ENCODE peak calls at places on chromosomes 2 and 18, in nine cellular contexts. One of them, this sample, is unnamed.

GRCh38 chr2:240893363-240893828 is 2.6 kb downstream of the MAB21L4 start:
- DNase-seq in Calu3: peak; percentile 39
- DNase-seq in A549: no peak
- DNase-seq in CD4-positive, alpha-beta T cell: no peak
- DNase-seq in tibial artery: no peak
- DNase-seq in left ventricle myocardium inferior: no peak
- DNase-seq in endothelial cell: no peak
- DNase-seq in MM.1S: no peak
- DNase-seq in astrocyte of the spinal cord: no peak
- DNase-seq in this sample: peak; percentile 25

GRCh38 chr2:29220506-29221270 is 105.5 kb downstream of the CLIP4 start:
- DNase-seq in Calu3: no peak
- DNase-seq in A549: no peak
- DNase-seq in CD4-positive, alpha-beta T cell: no peak
- DNase-seq in tibial artery: no peak
- DNase-seq in left ventricle myocardium inferior: no peak
- DNase-seq in endothelial cell: no peak
- DNase-seq in MM.1S: no peak
- DNase-seq in astrocyte of the spinal cord: no peak
- DNase-seq in this sample: no peak

GRCh38 chr2:226079677-226080076 is 680.2 kb downstream of the NYAP2 start:
- DNase-seq in Calu3: no peak
- DNase-seq in A549: no peak
- DNase-seq in CD4-positive, alpha-beta T cell: no peak
- DNase-seq in tibial artery: no peak
- DNase-seq in left ventricle myocardium inferior: no peak
- DNase-seq in endothelial cell: no peak
- DNase-seq in MM.1S: peak; percentile 15
- DNase-seq in astrocyte of the spinal cord: peak; percentile 96
- DNase-seq in this sample: peak; percentile 99

GRCh38 chr2:20576598-20577115 is 74.2 kb downstream of the HS1BP3 start:
- DNase-seq in Calu3: no peak
- DNase-seq in A549: no peak
- DNase-seq in CD4-positive, alpha-beta T cell: no peak
- DNase-seq in tibial artery: no peak
- DNase-seq in left ventricle myocardium inferior: no peak
- DNase-seq in endothelial cell: no peak
- DNase-seq in MM.1S: peak; percentile 96
- DNase-seq in astrocyte of the spinal cord: no peak
- DNase-seq in this sample: no peak

GRCh38 chr18:70577023-70577420 is 288.2 kb downstream of the SOCS6 start:
- DNase-seq in Calu3: no peak
- DNase-seq in A549: no peak
- DNase-seq in CD4-positive, alpha-beta T cell: no peak
- DNase-seq in tibial artery: no peak
- DNase-seq in left ventricle myocardium inferior: no peak
- DNase-seq in endothelial cell: no peak
- DNase-seq in MM.1S: no peak
- DNase-seq in astrocyte of the spinal cord: no peak
- DNase-seq in this sample: no peak

GRCh38 chr2:109376115-109376514 is 237.7 kb downstream of the SEPTIN10 start:
- DNase-seq in Calu3: no peak
- DNase-seq in A549: no peak
- DNase-seq in CD4-positive, alpha-beta T cell: no peak
- DNase-seq in tibial artery: peak; percentile 18
- DNase-seq in left ventricle myocardium inferior: no peak
- DNase-seq in endothelial cell: peak; percentile 2
- DNase-seq in MM.1S: no peak
- DNase-seq in astrocyte of the spinal cord: peak; percentile 48
- DNase-seq in this sample: no peak

GRCh38 chr2:21263622-21264021 is 139.9 kb downstream of the TDRD15 start:
- DNase-seq in Calu3: no peak
- DNase-seq in A549: no peak
- DNase-seq in CD4-positive, alpha-beta T cell: no peak
- DNase-seq in tibial artery: no peak
- DNase-seq in left ventricle myocardium inferior: no peak
- DNase-seq in endothelial cell: no peak
- DNase-seq in MM.1S: no peak
- DNase-seq in astrocyte of the spinal cord: no peak
- DNase-seq in this sample: no peak

GRCh38 chr2:163419000-163419575 is 316.7 kb downstream of the FIGN start:
- DNase-seq in Calu3: no peak
- DNase-seq in A549: no peak
- DNase-seq in CD4-positive, alpha-beta T cell: no peak
- DNase-seq in tibial artery: no peak
- DNase-seq in left ventricle myocardium inferior: no peak
- DNase-seq in endothelial cell: no peak
- DNase-seq in MM.1S: no peak
- DNase-seq in astrocyte of the spinal cord: no peak
- DNase-seq in this sample: no peak

GRCh38 chr2:8086796-8087479 is 594.9 kb upstream of the ID2 start:
- DNase-seq in Calu3: peak; percentile 20
- DNase-seq in A549: no peak
- DNase-seq in CD4-positive, alpha-beta T cell: no peak
- DNase-seq in tibial artery: no peak
- DNase-seq in left ventricle myocardium inferior: no peak
- DNase-seq in endothelial cell: no peak
- DNase-seq in MM.1S: no peak
- DNase-seq in astrocyte of the spinal cord: peak; percentile 96
- DNase-seq in this sample: peak; percentile 70

GRCh38 chr2:81523344-81523743 is 1218.8 kb upstream of the LRRTM1 start:
- DNase-seq in Calu3: no peak
- DNase-seq in A549: no peak
- DNase-seq in CD4-positive, alpha-beta T cell: no peak
- DNase-seq in tibial artery: no peak
- DNase-seq in left ventricle myocardium inferior: no peak
- DNase-seq in endothelial cell: no peak
- DNase-seq in MM.1S: no peak
- DNase-seq in astrocyte of the spinal cord: no peak
- DNase-seq in this sample: no peak

GRCh38 chr2:172439509-172439860 is 12.1 kb downstream of the ITGA6 start:
- DNase-seq in Calu3: peak; percentile 22
- DNase-seq in A549: no peak
- DNase-seq in CD4-positive, alpha-beta T cell: no peak
- DNase-seq in tibial artery: no peak
- DNase-seq in left ventricle myocardium inferior: no peak
- DNase-seq in endothelial cell: no peak
- DNase-seq in MM.1S: no peak
- DNase-seq in astrocyte of the spinal cord: no peak
- DNase-seq in this sample: no peak

GRCh38 chr18:50203801-50204604 is 9.1 kb upstream of the MYO5B start:
- DNase-seq in Calu3: peak; percentile 72
- DNase-seq in A549: peak; percentile 24
- DNase-seq in CD4-positive, alpha-beta T cell: no peak
- DNase-seq in tibial artery: no peak
- DNase-seq in left ventricle myocardium inferior: no peak
- DNase-seq in endothelial cell: peak; percentile 64
- DNase-seq in MM.1S: peak; percentile 53
- DNase-seq in astrocyte of the spinal cord: peak; percentile 36
- DNase-seq in this sample: no peak

GRCh38 chr2:204754898-204755297 is 209.6 kb downstream of the PARD3B start:
- DNase-seq in Calu3: no peak
- DNase-seq in A549: no peak
- DNase-seq in CD4-positive, alpha-beta T cell: no peak
- DNase-seq in tibial artery: no peak
- DNase-seq in left ventricle myocardium inferior: no peak
- DNase-seq in endothelial cell: no peak
- DNase-seq in MM.1S: no peak
- DNase-seq in astrocyte of the spinal cord: no peak
- DNase-seq in this sample: no peak

GRCh38 chr2:88055049-88055435 is 541 bp downstream of the KRCC1 start:
- DNase-seq in Calu3: no peak
- DNase-seq in A549: peak; percentile 37
- DNase-seq in CD4-positive, alpha-beta T cell: no peak
- DNase-seq in tibial artery: no peak
- DNase-seq in left ventricle myocardium inferior: no peak
- DNase-seq in endothelial cell: no peak
- DNase-seq in MM.1S: no peak
- DNase-seq in astrocyte of the spinal cord: peak; percentile 45
- DNase-seq in this sample: no peak

GRCh38 chr2:17672583-17673317 is 80.9 kb downstream of the SMC6 start:
- DNase-seq in Calu3: no peak
- DNase-seq in A549: peak; percentile 7
- DNase-seq in CD4-positive, alpha-beta T cell: no peak
- DNase-seq in tibial artery: no peak
- DNase-seq in left ventricle myocardium inferior: no peak
- DNase-seq in endothelial cell: no peak
- DNase-seq in MM.1S: no peak
- DNase-seq in astrocyte of the spinal cord: peak; percentile 65
- DNase-seq in this sample: peak; percentile 69

GRCh38 chr2:96408631-96409542 is 73.3 kb downstream of the NCAPH start:
- DNase-seq in Calu3: peak; percentile 61
- DNase-seq in A549: no peak
- DNase-seq in CD4-positive, alpha-beta T cell: no peak
- DNase-seq in tibial artery: peak; percentile 43
- DNase-seq in left ventricle myocardium inferior: peak; percentile 80
- DNase-seq in endothelial cell: no peak
- DNase-seq in MM.1S: no peak
- DNase-seq in astrocyte of the spinal cord: peak; percentile 47
- DNase-seq in this sample: no peak

DNA sequence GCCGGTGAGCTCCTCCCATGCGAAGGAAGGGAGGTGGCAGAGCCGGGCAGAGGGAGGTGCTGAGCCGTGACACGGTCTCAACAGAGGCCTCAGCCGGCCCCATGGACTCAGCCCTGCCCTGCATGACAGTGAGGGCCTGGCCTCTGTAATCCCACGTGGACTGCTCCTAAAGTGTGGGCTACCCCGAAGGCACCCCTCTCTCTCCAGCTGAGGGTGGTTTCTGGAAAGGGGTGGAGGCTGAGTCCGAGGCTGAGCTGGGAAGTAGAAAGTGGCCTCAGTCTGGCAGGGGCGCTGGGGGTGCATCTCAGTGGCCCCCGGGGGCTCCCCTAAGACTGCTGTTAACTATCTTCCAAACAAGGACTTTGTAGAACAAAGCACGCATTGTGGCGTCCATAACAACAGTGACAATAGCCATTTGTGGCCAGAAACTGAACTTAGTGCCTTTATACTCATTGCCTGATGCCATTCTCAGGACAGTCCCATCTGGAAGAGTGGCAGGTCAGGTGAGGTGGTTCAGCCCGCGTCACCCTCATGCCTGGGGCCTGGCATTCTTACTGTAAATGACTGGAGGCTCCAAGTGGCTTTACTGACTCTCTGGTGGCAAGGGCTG is 192.4 kb downstream of the TWIST2 start:
- DNase-seq in Calu3: no peak
- DNase-seq in A549: no peak
- DNase-seq in CD4-positive, alpha-beta T cell: no peak
- DNase-seq in tibial artery: no peak
- DNase-seq in left ventricle myocardium inferior: no peak
- DNase-seq in endothelial cell: no peak
- DNase-seq in MM.1S: no peak
- DNase-seq in astrocyte of the spinal cord: no peak
- DNase-seq in this sample: no peak
- TF ChIP-seq CTCF in Calu3: no peak
- TF ChIP-seq CTCF in A549: no peak
- TF ChIP-seq CTCF in CD4-positive, alpha-beta T cell: no peak
- TF ChIP-seq CTCF in tibial artery: no peak
- TF ChIP-seq CTCF in left ventricle myocardium inferior: no peak
- TF ChIP-seq CTCF in endothelial cell: no peak
- TF ChIP-seq CTCF in MM.1S: no peak
- TF ChIP-seq CTCF in astrocyte of the spinal cord: no peak
- TF ChIP-seq CTCF in this sample: no peak

GRCh38 chr2:39593439-39594393 is 72.0 kb upstream of the TMEM178A start:
- DNase-seq in Calu3: peak; percentile 53
- DNase-seq in A549: peak; percentile 39
- DNase-seq in CD4-positive, alpha-beta T cell: no peak
- DNase-seq in tibial artery: no peak
- DNase-seq in left ventricle myocardium inferior: no peak
- DNase-seq in endothelial cell: peak; percentile 37
- DNase-seq in MM.1S: no peak
- DNase-seq in astrocyte of the spinal cord: peak; percentile 83
- DNase-seq in this sample: peak; percentile 55
- TF ChIP-seq CTCF in Calu3: peak; percentile 46
- TF ChIP-seq CTCF in A549: peak; percentile 44
- TF ChIP-seq CTCF in CD4-positive, alpha-beta T cell: no peak
- TF ChIP-seq CTCF in tibial artery: peak; percentile 61
- TF ChIP-seq CTCF in left ventricle myocardium inferior: peak; percentile 77
- TF ChIP-seq CTCF in endothelial cell: no peak
- TF ChIP-seq CTCF in MM.1S: peak; percentile 35
- TF ChIP-seq CTCF in astrocyte of the spinal cord: peak; percentile 86
- TF ChIP-seq CTCF in this sample: peak; percentile 69

GRCh38 chr2:175206866-175207265 is 25.4 kb upstream of the ATP5MC3 start:
- DNase-seq in Calu3: no peak
- DNase-seq in A549: no peak
- DNase-seq in CD4-positive, alpha-beta T cell: no peak
- DNase-seq in tibial artery: no peak
- DNase-seq in left ventricle myocardium inferior: no peak
- DNase-seq in endothelial cell: no peak
- DNase-seq in MM.1S: no peak
- DNase-seq in astrocyte of the spinal cord: no peak
- DNase-seq in this sample: no peak

GRCh38 chr2:175205523-175205922 is 24.0 kb upstream of the ATP5MC3 start:
- DNase-seq in Calu3: no peak
- DNase-seq in A549: no peak
- DNase-seq in CD4-positive, alpha-beta T cell: no peak
- DNase-seq in tibial artery: no peak
- DNase-seq in left ventricle myocardium inferior: no peak
- DNase-seq in endothelial cell: no peak
- DNase-seq in MM.1S: no peak
- DNase-seq in astrocyte of the spinal cord: peak; percentile 41
- DNase-seq in this sample: peak; percentile 28

GRCh38 chr2:175207741-175208438 is 26.4 kb upstream of the ATP5MC3 start:
- DNase-seq in Calu3: no peak
- DNase-seq in A549: no peak
- DNase-seq in CD4-positive, alpha-beta T cell: no peak
- DNase-seq in tibial artery: no peak
- DNase-seq in left ventricle myocardium inferior: peak; percentile 69
- DNase-seq in endothelial cell: no peak
- DNase-seq in MM.1S: no peak
- DNase-seq in astrocyte of the spinal cord: no peak
- DNase-seq in this sample: no peak

GRCh38 chr2:175203621-175204496 is 22.3 kb upstream of the ATP5MC3 start:
- DNase-seq in Calu3: peak; percentile 70
- DNase-seq in A549: peak; percentile 21
- DNase-seq in CD4-positive, alpha-beta T cell: peak; percentile 17
- DNase-seq in tibial artery: peak; percentile 29
- DNase-seq in left ventricle myocardium inferior: no peak
- DNase-seq in endothelial cell: peak; percentile 71
- DNase-seq in MM.1S: peak; percentile 71
- DNase-seq in astrocyte of the spinal cord: peak; percentile 43
- DNase-seq in this sample: no peak
- TF ChIP-seq CTCF in Calu3: peak; percentile 47
- TF ChIP-seq CTCF in A549: peak; percentile 58
- TF ChIP-seq CTCF in CD4-positive, alpha-beta T cell: peak; percentile 47
- TF ChIP-seq CTCF in tibial artery: peak; percentile 41
- TF ChIP-seq CTCF in left ventricle myocardium inferior: peak; percentile 65
- TF ChIP-seq CTCF in endothelial cell: peak; percentile 41
- TF ChIP-seq CTCF in MM.1S: peak; percentile 56
- TF ChIP-seq CTCF in astrocyte of the spinal cord: peak; percentile 65
- TF ChIP-seq CTCF in this sample: peak; percentile 61

DNA sequence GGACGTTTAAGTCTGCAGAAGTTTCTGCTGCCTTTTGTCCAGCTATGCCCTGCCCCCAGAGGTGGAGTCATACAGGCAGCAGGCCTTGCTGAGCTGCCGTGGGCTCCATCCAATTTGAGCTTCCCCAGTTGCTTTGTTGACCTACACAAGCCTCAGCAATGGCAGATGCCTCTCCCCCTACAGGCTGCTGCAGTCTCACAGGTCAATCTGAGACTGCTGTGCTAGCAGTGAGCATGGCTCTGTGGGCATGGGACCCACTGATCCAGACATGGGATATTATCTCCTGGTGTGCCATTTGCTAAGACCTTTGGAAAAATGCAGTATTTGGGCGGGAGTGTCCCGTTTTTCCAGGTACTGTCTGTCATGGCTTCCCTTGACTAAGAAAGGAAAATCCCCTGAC is 726.0 kb downstream of the ERBB4 start:
- DNase-seq in Calu3: no peak
- DNase-seq in A549: no peak
- DNase-seq in CD4-positive, alpha-beta T cell: no peak
- DNase-seq in tibial artery: no peak
- DNase-seq in left ventricle myocardium inferior: no peak
- DNase-seq in endothelial cell: no peak
- DNase-seq in MM.1S: no peak
- DNase-seq in astrocyte of the spinal cord: no peak
- DNase-seq in this sample: no peak
- TF ChIP-seq CTCF in Calu3: no peak
- TF ChIP-seq CTCF in A549: no peak
- TF ChIP-seq CTCF in CD4-positive, alpha-beta T cell: no peak
- TF ChIP-seq CTCF in tibial artery: no peak
- TF ChIP-seq CTCF in left ventricle myocardium inferior: no peak
- TF ChIP-seq CTCF in endothelial cell: no peak
- TF ChIP-seq CTCF in MM.1S: no peak
- TF ChIP-seq CTCF in astrocyte of the spinal cord: no peak
- TF ChIP-seq CTCF in this sample: no peak

This sample was measured in foreskin keratinocyte.